ENCODE peak calls at places on chromosomes 12 and 14, in five cellular contexts. U, Z, G, L and O are unnamed samples. For H3K4me1, the result is how much of the 10 kb centered on the place peaks cover.

GRCh38 chr12:56152132-56152755 is at the start of gene MYL6B:
- DNase-seq in U (peak), Z (peak), G (peak), L (peak), O (peak)

GRCh38 chr12:131903270-131904255 is 9.1 kb downstream of the ULK1 start:
- DNase-seq in U (peak), Z (no peak), G (no peak), L (no peak), O (no peak)

GRCh38 chr14:92783813-92784431 is 10.2 kb upstream of the GOLGA5 start:
- DNase-seq in U (no peak), Z (peak), G (peak), L (peak), O (no peak)

GRCh38 chr12:32390572-32391219 is 8.7 kb upstream of the FGD4 start:
- DNase-seq in U (peak), Z (no peak), G (peak), L (no peak), O (no peak)

GRCh38 chr14:99884834-99885648 is 91.8 kb downstream of the EML1 start:
- DNase-seq in U (no peak), Z (peak), G (peak), L (peak), O (no peak)

GRCh38 chr12:20646239-20646827 is 48.8 kb upstream of the SLCO1C1 start:
- DNase-seq in U (no peak), Z (peak), G (no peak), L (peak), O (no peak)

GRCh38 chr12:2743478-2743877 is 51.3 kb upstream of the FKBP4 start:
- DNase-seq in U (no peak), Z (no peak), G (no peak), L (no peak), O (no peak)

GRCh38 chr12:81596558-81596957 is 162.6 kb downstream of the PPFIA2 start:
- DNase-seq in U (no peak), Z (peak), G (no peak), L (peak), O (no peak)

GRCh38 chr14:26773906-26774593 is 176.2 kb upstream of the NOVA1 start:
- DNase-seq in U (no peak), Z (no peak), G (no peak), L (no peak), O (no peak)

GRCh38 chr14:100015251-100015655 is 50.0 kb upstream of the EVL start:
- DNase-seq in U (no peak), Z (no peak), G (no peak), L (no peak), O (no peak)

GRCh38 chr12:53071591-53072551 is 7.3 kb downstream of the SPRYD3 start:
- DNase-seq in U (no peak), Z (peak), G (no peak), L (no peak), O (no peak)
- H3K4me3 ChIP-seq in U (no peak), Z (no peak), G (no peak), L (peak), O (no peak)

GRCh38 chr12:60223242-60223641 is 627.4 kb downstream of the SLC16A7 start:
- DNase-seq in U (no peak), Z (no peak), G (no peak), L (no peak), O (no peak)
- H3K4me1 ChIP-seq in U (under half), Z (under half), G (under half), L (under half), O (under half)

GRCh38 chr12:110067531-110067930 is 19.2 kb upstream of the C12orf76 start:
- DNase-seq in U (no peak), Z (no peak), G (no peak), L (no peak), O (no peak)

GRCh38 chr12:110071504-110071903 is 23.2 kb upstream of the C12orf76 start:
- DNase-seq in U (no peak), Z (no peak), G (no peak), L (no peak), O (no peak)

GRCh38 chr12:110071967-110072366 is 23.6 kb upstream of the C12orf76 start:
- DNase-seq in U (no peak), Z (no peak), G (no peak), L (no peak), O (no peak)

GRCh38 chr12:110065540-110065939 is 17.2 kb upstream of the C12orf76 start:
- DNase-seq in U (no peak), Z (no peak), G (no peak), L (no peak), O (no peak)

DNA sequence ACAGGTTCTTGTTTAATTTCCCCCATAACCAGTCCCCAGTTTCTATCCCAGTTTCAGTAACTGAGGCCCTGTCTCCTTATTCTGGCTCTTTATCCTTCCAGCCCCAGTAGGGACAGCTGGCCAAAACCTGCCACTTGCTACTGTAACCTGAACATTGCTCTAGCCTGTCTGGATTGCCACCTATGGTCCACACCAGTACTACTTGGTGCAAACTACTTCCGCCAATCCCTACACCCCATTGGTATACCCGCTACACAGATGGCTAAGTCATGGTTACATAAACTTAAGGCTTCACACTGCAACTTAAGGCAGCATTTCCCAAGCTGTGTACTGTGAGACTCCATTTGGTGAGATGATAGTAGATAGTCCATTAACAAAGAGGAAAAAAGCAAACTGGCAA is 20.3 kb upstream of the C12orf76 start:
- DNase-seq in U (no peak), Z (no peak), G (no peak), L (no peak), O (no peak)
- H3K4me3 ChIP-seq in U (no peak), Z (no peak), G (no peak), L (no peak), O (no peak)

GRCh38 chr12:124511259-124511985 is 56.0 kb downstream of the NCOR2 start:
- DNase-seq in U (no peak), Z (no peak), G (no peak), L (no peak), O (no peak)

GRCh38 chr12:124509300-124509675 is 58.1 kb downstream of the NCOR2 start:
- DNase-seq in U (no peak), Z (no peak), G (no peak), L (no peak), O (no peak)

GRCh38 chr12:124508323-124509096 is 58.9 kb downstream of the NCOR2 start:
- DNase-seq in U (no peak), Z (no peak), G (no peak), L (no peak), O (no peak)

GRCh38 chr12:124510301-124510970 is 57.0 kb downstream of the NCOR2 start:
- DNase-seq in U (no peak), Z (no peak), G (no peak), L (no peak), O (no peak)

DNA sequence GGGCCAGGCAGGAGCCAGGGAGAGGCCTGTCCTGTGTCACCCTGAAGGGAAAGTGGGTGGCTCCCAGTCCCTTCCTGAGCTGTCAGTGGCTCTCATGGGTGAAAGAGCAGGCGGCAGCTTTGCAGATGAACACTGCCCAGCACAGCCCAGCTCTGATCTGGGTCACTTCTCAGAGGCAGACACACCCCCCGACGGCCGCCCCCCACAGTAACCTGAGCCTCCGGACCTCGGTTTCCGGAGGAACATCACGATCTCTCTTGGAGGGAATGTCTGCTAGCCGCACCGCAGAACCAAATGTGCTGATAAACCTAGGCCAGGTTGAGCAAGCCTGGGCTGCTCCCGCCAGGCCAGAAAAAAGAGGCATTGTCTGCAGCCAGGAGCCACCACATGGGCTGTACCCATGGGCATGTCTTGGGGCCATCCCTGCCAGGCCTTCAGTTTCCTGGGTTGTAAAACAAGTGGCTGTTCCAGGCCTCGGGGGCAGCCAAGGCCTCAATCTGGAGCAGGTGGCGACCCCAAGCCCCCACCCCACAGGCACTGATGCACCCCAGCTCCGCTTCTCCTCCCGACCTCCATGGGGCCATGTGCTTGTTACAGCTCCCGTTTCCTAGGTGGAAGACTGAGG is 57.6 kb downstream of the NCOR2 start:
- DNase-seq in U (no peak), Z (peak), G (no peak), L (peak), O (no peak)
- H3K4me1 ChIP-seq in U (half or more), Z (half or more), G (under half), L (half or more), O (under half)

GRCh38 chr12:125983094-125983783 is 918.0 kb downstream of the AACS start:
- DNase-seq in U (no peak), Z (peak), G (no peak), L (peak), O (no peak)
- H3K4me3 ChIP-seq in U (peak), Z (peak), G (no peak), L (no peak), O (no peak)

GRCh38 chr12:6964605-6965025 is 5.8 kb downstream of the PHB2 start:
- DNase-seq in U (no peak), Z (no peak), G (no peak), L (no peak), O (no peak)

GRCh38 chr12:6962285-6963015 is 8.0 kb downstream of the PHB2 start:
- DNase-seq in U (peak), Z (peak), G (no peak), L (no peak), O (no peak)

GRCh38 chr12:6963016-6963731 is 7.3 kb downstream of the PHB2 start:
- DNase-seq in U (peak), Z (no peak), G (no peak), L (no peak), O (no peak)

GRCh38 chr12:6965026-6965661 is 5.3 kb downstream of the PHB2 start:
- DNase-seq in U (peak), Z (peak), G (peak), L (peak), O (peak)

GRCh38 chr12:6963741-6964446 is 6.6 kb downstream of the PHB2 start:
- DNase-seq in U (no peak), Z (no peak), G (no peak), L (no peak), O (no peak)
- H3K4me1 ChIP-seq in U (half or more), Z (under half), G (under half), L (under half), O (half or more)

DNA sequence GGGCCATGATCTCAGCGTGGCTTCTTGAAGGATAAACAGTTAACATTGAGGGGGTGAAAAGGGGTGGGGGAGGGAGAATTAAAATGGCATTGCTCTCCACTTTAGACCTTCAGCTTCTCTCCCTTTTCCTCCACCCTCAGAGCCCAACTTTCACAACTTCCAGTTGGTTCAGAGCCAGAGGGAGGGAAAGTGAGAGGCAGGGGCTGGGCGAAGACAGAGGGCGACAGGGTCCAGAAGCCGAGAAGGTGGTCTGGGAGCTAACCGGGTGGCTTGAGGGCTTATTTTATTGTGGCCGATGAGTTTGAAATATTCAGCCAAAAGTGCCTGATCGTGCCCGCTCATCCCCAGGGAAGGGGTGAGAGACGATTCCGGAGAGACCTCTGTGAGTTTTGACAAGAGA is 4.1 kb downstream of the BMP4 start:
- DNase-seq in U (no peak), Z (peak), G (no peak), L (peak), O (no peak)
- H3K4me3 ChIP-seq in U (peak), Z (peak), G (no peak), L (peak), O (no peak)

DNA sequence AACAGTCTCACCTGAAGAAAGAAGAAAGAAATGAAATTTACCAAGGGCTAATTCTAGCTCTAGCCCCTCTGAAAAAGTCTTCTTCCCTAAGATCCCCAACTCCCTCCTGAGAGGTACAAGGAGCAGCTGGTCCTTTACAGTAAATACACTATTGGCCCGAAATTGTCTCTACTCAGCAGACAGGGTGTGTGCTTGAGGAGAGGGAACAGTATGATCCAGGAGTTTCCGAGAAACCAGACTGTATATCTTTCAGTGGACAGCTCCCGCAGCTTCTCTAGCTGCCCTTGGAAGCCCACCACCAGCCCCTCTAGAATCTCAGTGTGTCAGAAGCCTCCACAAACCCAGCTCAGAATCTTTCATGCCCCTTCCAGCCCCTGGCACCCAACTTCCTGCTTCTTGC is 8.1 kb downstream of the GPR84 start:
- DNase-seq in U (no peak), Z (no peak), G (no peak), L (no peak), O (no peak)
- H3K4me1 ChIP-seq in U (half or more), Z (half or more), G (under half), L (half or more), O (under half)

DNA sequence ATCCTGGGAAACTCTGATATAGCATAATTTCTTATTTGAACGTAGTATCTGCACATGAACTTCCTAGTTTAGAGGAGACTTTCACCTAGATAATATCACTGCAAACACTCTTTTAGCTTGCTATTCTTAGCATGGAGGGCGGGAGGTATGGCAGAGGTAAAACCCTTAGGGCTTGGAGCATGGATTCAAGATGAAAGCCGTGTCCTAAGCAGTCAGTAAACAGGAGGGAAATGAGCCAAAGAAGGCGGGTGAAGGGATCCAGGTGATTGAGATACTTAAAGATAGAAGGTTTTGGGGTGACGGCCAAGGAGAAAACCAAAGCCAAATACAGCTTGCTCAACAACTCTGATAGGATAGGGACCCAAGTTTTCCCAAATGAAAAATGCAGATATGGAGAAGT is 107.1 kb upstream of the BCAT1 start:
- DNase-seq in U (no peak), Z (no peak), G (no peak), L (no peak), O (no peak)
- H3K4me3 ChIP-seq in U (no peak), Z (no peak), G (peak), L (no peak), O (peak)

GRCh38 chr12:114371250-114371649 is 34.7 kb downstream of the TBX5 start:
- DNase-seq in U (no peak), Z (no peak), G (no peak), L (no peak), O (no peak)
- H3K4me1 ChIP-seq in U (under half), Z (under half), G (under half), L (under half), O (under half)